ENCODE peak calls at places on chromosomes 1 and 21, in four cellular contexts. S is activated T-cell treated with anti-CD3 and anti-CD28 coated beads, Interleukin-2, amount 50 U/mL, for 72 hours; Q is NCI-H1105 treated with DMSO at 0.1 percent for 48 hours; R is progenitor cell of endocrine pancreas. L is an unnamed sample.

GRCh38 chr21:46650476-46651098 is 15.1 kb downstream of the PRMT2 start:
- DNase-seq in S (no peak), Q (no peak), R (no peak), L (no peak)

GRCh38 chr21:34942911-34943310 is 106.2 kb downstream of the RUNX1 start:
- DNase-seq in S (no peak), Q (no peak), R (no peak), L (no peak)

GRCh38 chr1:5632226-5632625 is 360.0 kb downstream of the NPHP4 start:
- DNase-seq in S (peak), Q (no peak), R (no peak), L (peak)

GRCh38 chr1:230268371-230269170 is 157.6 kb downstream of the PGBD5 start:
- DNase-seq in S (no peak), Q (no peak), R (peak), L (peak)

GRCh38 chr1:10962483-10962882 is 50.0 kb upstream of the TARDBP start:
- DNase-seq in S (no peak), Q (peak), R (no peak), L (no peak)

GRCh38 chr1:17012775-17013501 is 1.2 kb upstream of the ATP13A2 start:
- DNase-seq in S (no peak), Q (no peak), R (no peak), L (no peak)

GRCh38 chr1:231494439-231495110 is 33.9 kb upstream of the TSNAX start:
- DNase-seq in S (no peak), Q (peak), R (no peak), L (no peak)

GRCh38 chr1:220527279-220528048 is 472 bp upstream of the MARK1 start:
- DNase-seq in S (peak), Q (no peak), R (no peak), L (peak)

GRCh38 chr1:23385119-23385621 is 15.5 kb upstream of the ZNF436 start:
- DNase-seq in S (no peak), Q (no peak), R (no peak), L (no peak)

GRCh38 chr1:163414778-163415177 is 93.0 kb downstream of the NUF2 start:
- DNase-seq in S (no peak), Q (no peak), R (no peak), L (no peak)

GRCh38 chr1:226569879-226570547 is 21.4 kb downstream of the STUM start:
- DNase-seq in S (peak), Q (no peak), R (peak), L (no peak)

GRCh38 chr21:33684923-33685560 is 42.7 kb downstream of the ITSN1 start:
- DNase-seq in S (no peak), Q (no peak), R (no peak), L (no peak)

GRCh38 chr1:151773698-151774097 is 10.4 kb upstream of the MRPL9 start:
- DNase-seq in S (no peak), Q (no peak), R (no peak), L (no peak)

GRCh38 chr1:65229754-65230339 is 79.5 kb upstream of the DNAJC6 start:
- DNase-seq in S (no peak), Q (no peak), R (no peak), L (no peak)

GRCh38 chr1:239835946-239836345 is 255.7 kb upstream of the FMN2 start:
- DNase-seq in S (no peak), Q (no peak), R (no peak), L (no peak)

GRCh38 chr1:180623579-180624347 is 8.1 kb upstream of the XPR1 start:
- DNase-seq in S (no peak), Q (no peak), R (no peak), L (no peak)

GRCh38 chr1:216910081-216910840 is 187.0 kb upstream of the ESRRG start:
- DNase-seq in S (no peak), Q (no peak), R (no peak), L (no peak)

GRCh38 chr21:31665397-31665796 is 5.9 kb downstream of the SOD1 start:
- DNase-seq in S (peak), Q (no peak), R (no peak), L (no peak)

GRCh38 chr1:70737125-70737524 is 310.5 kb downstream of the PTGER3 start:
- DNase-seq in S (no peak), Q (no peak), R (no peak), L (no peak)

GRCh38 chr1:202805886-202806511 is 2.2 kb downstream of the KDM5B start:
- DNase-seq in S (peak), Q (peak), R (no peak), L (no peak)

GRCh38 chr1:14630986-14631385 is 32.5 kb downstream of the KAZN start:
- DNase-seq in S (no peak), Q (no peak), R (no peak), L (no peak)

GRCh38 chr1:222375656-222376055 is 172.2 kb downstream of the HHIPL2 start:
- DNase-seq in S (no peak), Q (no peak), R (no peak), L (no peak)

GRCh38 chr1:173295995-173296394 is 88.9 kb upstream of the TNFSF4 start:
- DNase-seq in S (no peak), Q (no peak), R (no peak), L (no peak)

GRCh38 chr1:40860706-40861226 is 1.4 kb downstream of the CITED4 start:
- DNase-seq in S (no peak), Q (no peak), R (no peak), L (no peak)

GRCh38 chr1:19648689-19649088 is 4.6 kb downstream of the NBL1 start:
- DNase-seq in S (peak), Q (no peak), R (no peak), L (peak)

GRCh38 chr1:184854456-184855180 is 100.0 kb upstream of the EDEM3 start:
- DNase-seq in S (no peak), Q (no peak), R (no peak), L (no peak)

GRCh38 chr1:48028218-48028804 is 31.1 kb upstream of the TRABD2B start:
- DNase-seq in S (no peak), Q (no peak), R (no peak), L (no peak)

GRCh38 chr1:246012271-246012854 is 494.7 kb downstream of the SMYD3 start:
- DNase-seq in S (no peak), Q (peak), R (no peak), L (no peak)

GRCh38 chr1:63864224-63864623 is 90.4 kb downstream of the ROR1 start:
- DNase-seq in S (no peak), Q (no peak), R (no peak), L (no peak)

GRCh38 chr1:204859885-204860284 is 10.8 kb upstream of the NFASC start:
- DNase-seq in S (no peak), Q (no peak), R (no peak), L (no peak)

GRCh38 chr1:53763911-53764310 is 24.9 kb upstream of the GLIS1 start:
- DNase-seq in S (no peak), Q (no peak), R (no peak), L (no peak)

GRCh38 chr1:55812281-55812680 is 597.1 kb upstream of the USP24 start:
- DNase-seq in S (no peak), Q (no peak), R (no peak), L (no peak)

GRCh38 chr1:75797606-75798216 is 1.0 kb downstream of the MSH4 start:
- DNase-seq in S (no peak), Q (no peak), R (no peak), L (no peak)

GRCh38 chr1:157585984-157586383 is 11.9 kb downstream of the FCRL4 start:
- DNase-seq in S (no peak), Q (no peak), R (no peak), L (no peak)

GRCh38 chr1:224641030-224641429 is 24.9 kb downstream of the CNIH3 start:
- DNase-seq in S (no peak), Q (peak), R (peak), L (peak)

GRCh38 chr1:228990906-228991569 is 255.8 kb downstream of the RHOU start:
- DNase-seq in S (no peak), Q (no peak), R (no peak), L (no peak)